ENCODE peak calls at places on chromosomes 11 and 22, in nine cellular contexts. U is activated gamma-delta T cell treated with anti-CD3 and anti-CD28 coated beads, Interleukin-2, amount 50 U/mL, for 16 hours; Y is tibial artery; Z is tibial nerve; N is GDM1; A is frontal cortex; M is adipocyte; C is NCI-H2081; D is EH. E is an unnamed sample.

GRCh38 chr11:86172894-86173293 is 71.7 kb upstream of the EED start:
- DNase-seq in Y (no peak), M (peak), Z (no peak), U (no peak), A (no peak), D (peak), N (no peak), C (no peak), E (no peak)

GRCh38 chr11:211295-211694 is 3.8 kb downstream of the RIC8A start:
- DNase-seq in U (no peak), Z (no peak), D (no peak), Y (no peak), M (no peak), N (no peak), C (no peak), A (no peak), E (no peak)

GRCh38 chr22:20867179-20868099 is 8.6 kb downstream of the SNAP29 start:
- DNase-seq in A (peak), N (peak), Y (peak), M (no peak), C (no peak), D (peak), Z (peak), U (no peak), E (no peak)

GRCh38 chr11:17273668-17274321 is 2.7 kb upstream of the NUCB2 start:
- DNase-seq in D (no peak), Z (no peak), Y (no peak), U (no peak), A (no peak), C (no peak), N (peak), M (no peak), E (no peak)

GRCh38 chr11:4495487-4495886 is 13.0 kb downstream of the OR52K1 start:
- DNase-seq in U (no peak), Z (no peak), N (no peak), A (no peak), M (no peak), C (no peak), D (no peak), Y (no peak), E (no peak)

GRCh38 chr11:57761301-57762234 is at the start of gene CTNND1:
- DNase-seq in U (no peak), N (peak), Z (peak), C (peak), D (peak), A (peak), Y (peak), M (peak), E (peak)

GRCh38 chr22:33023119-33023827 is 34.9 kb downstream of the SYN3 start:
- DNase-seq in N (no peak), Y (no peak), C (no peak), U (no peak), D (no peak), A (no peak), Z (no peak), M (no peak), E (no peak)

GRCh38 chr11:119101367-119101758 is 290 bp downstream of the DPAGT1 start:
- DNase-seq in U (no peak), A (no peak), M (no peak), Z (no peak), N (no peak), D (no peak), Y (no peak), C (no peak), E (no peak)

GRCh38 chr22:17258015-17258827 is 39.0 kb upstream of the ADA2 start:
- DNase-seq in N (no peak), D (no peak), M (no peak), A (no peak), C (peak), U (no peak), Y (no peak), Z (no peak), E (peak)

GRCh38 chr11:93903989-93904388 is 53.6 kb upstream of the VSTM5 start:
- DNase-seq in C (no peak), Y (no peak), A (no peak), U (no peak), N (no peak), Z (no peak), M (no peak), D (no peak), E (no peak)

GRCh38 chr11:19121646-19122045 is 4.7 kb downstream of the ZDHHC13 start:
- DNase-seq in N (no peak), Y (no peak), M (no peak), A (no peak), Z (no peak), C (no peak), U (no peak), D (peak), E (no peak)

GRCh38 chr22:46320716-46321386 is 14.7 kb upstream of the TRMU start:
- DNase-seq in A (no peak), Y (no peak), Z (no peak), M (no peak), N (no peak), D (no peak), U (no peak), C (no peak), E (no peak)

GRCh38 chr11:60953781-60954180 is 1.8 kb upstream of the SLC15A3 start:
- DNase-seq in C (no peak), M (no peak), Y (no peak), N (no peak), Z (no peak), D (peak), A (no peak), U (no peak), E (no peak)

GRCh38 chr11:130055637-130056036 is 14.1 kb upstream of the APLP2 start:
- DNase-seq in Y (no peak), Z (no peak), D (peak), M (no peak), U (no peak), A (no peak), C (no peak), N (no peak), E (no peak)

GRCh38 chr11:132941024-132941646 is 591.2 kb downstream of the OPCML start:
- DNase-seq in A (peak), Z (peak), Y (no peak), M (peak), U (no peak), D (peak), C (peak), N (no peak), E (no peak)

GRCh38 chr11:92204731-92205130 is 19.9 kb upstream of the FAT3 start:
- DNase-seq in Y (no peak), C (no peak), Z (no peak), A (no peak), U (no peak), D (no peak), N (no peak), M (no peak), E (no peak)

GRCh38 chr22:37569009-37569920 is 9.0 kb downstream of the CDC42EP1 start:
- DNase-seq in Y (no peak), A (peak), C (no peak), D (no peak), Z (no peak), N (no peak), M (no peak), U (no peak), E (peak)

GRCh38 chr11:119041821-119042514 is 11.3 kb upstream of the SLC37A4 start:
- DNase-seq in M (no peak), C (no peak), D (peak), Y (no peak), U (no peak), A (no peak), N (no peak), Z (no peak), E (no peak)

GRCh38 chr11:20020198-20020597 is 140.1 kb downstream of the DBX1 start:
- DNase-seq in Y (no peak), N (no peak), A (no peak), M (no peak), U (no peak), Z (no peak), C (no peak), D (no peak), E (no peak)

GRCh38 chr22:36003972-36004674 is 24.5 kb downstream of the RBFOX2 start:
- DNase-seq in Y (no peak), D (no peak), N (no peak), M (no peak), Z (no peak), A (no peak), C (no peak), U (no peak), E (no peak)

GRCh38 chr11:46001427-46002049 is 79.1 kb downstream of the LARGE2 start:
- DNase-seq in M (peak), D (peak), Z (no peak), U (no peak), A (no peak), Y (no peak), N (no peak), C (no peak), E (no peak)

E was measured in hypothalamus.